ENCODE peak calls at places on chromosome 3, in four cellular contexts. Y is sigmoid colon, W is kidney, H is transverse colon. B is an unnamed sample.

GRCh38 chr3:2099028-2099671 is 484 bp downstream of the CNTN4 start:
- DNase-seq in Y (no peak), W (peak; percentile 70), H (peak; percentile 34), B (no peak)

GRCh38 chr3:81743096-81744025 is 18.1 kb downstream of the GBE1 start:
- DNase-seq in Y (peak; percentile 74), W (no peak), H (no peak), B (no peak)

GRCh38 chr3:105402287-105402801 is 35.6 kb downstream of the ALCAM start:
- DNase-seq in Y (peak; percentile 33), W (peak; percentile 35), H (no peak), B (peak; percentile 98)

GRCh38 chr3:139340784-139341183 is 3.0 kb upstream of the MRPS22 start:
- DNase-seq in Y (no peak), W (no peak), H (no peak), B (no peak)

GRCh38 chr3:14680716-14681115 is 5.8 kb downstream of the C3orf20 start:
- DNase-seq in Y (no peak), W (no peak), H (no peak), B (no peak)

GRCh38 chr3:47007482-47008257 is 28.2 kb downstream of the NBEAL2 start:
- DNase-seq in Y (peak; percentile 64), W (peak; percentile 77), H (no peak), B (peak; percentile 59)

GRCh38 chr3:197154-197855 is 742 bp downstream of the CHL1 start:
- DNase-seq in Y (peak; percentile 66), W (peak; percentile 84), H (no peak), B (no peak)

GRCh38 chr3:136577791-136578190 is 174.4 kb downstream of the STAG1 start:
- DNase-seq in Y (no peak), W (no peak), H (no peak), B (no peak)

GRCh38 chr3:23808525-23808924 is 2.8 kb downstream of the UBE2E1 start:
- DNase-seq in Y (no peak), W (no peak), H (no peak), B (no peak)

GRCh38 chr3:19885468-19885867 is 48.5 kb downstream of the EFHB start:
- DNase-seq in Y (no peak), W (no peak), H (no peak), B (no peak)

GRCh38 chr3:99774467-99774866 is 43.2 kb upstream of the CMSS1 start:
- DNase-seq in Y (no peak), W (no peak), H (no peak), B (no peak)

GRCh38 chr3:106176734-106177133 is 307.9 kb upstream of the CBLB start:
- DNase-seq in Y (no peak), W (no peak), H (no peak), B (no peak)

GRCh38 chr3:157333551-157333991 is 103.1 kb upstream of the PTX3 start:
- DNase-seq in Y (no peak), W (no peak), H (no peak), B (no peak)

GRCh38 chr3:8972614-8973013 is 9.3 kb upstream of the RAD18 start:
- DNase-seq in Y (no peak), W (no peak), H (no peak), B (no peak)

GRCh38 chr3:80994085-80994665 is 767.3 kb downstream of the GBE1 start:
- DNase-seq in Y (no peak), W (no peak), H (no peak), B (no peak)

GRCh38 chr3:187015903-187016638 is 85.7 kb downstream of the ST6GAL1 start:
- DNase-seq in Y (no peak), W (no peak), H (peak; percentile 75), B (no peak)

GRCh38 chr3:133452603-133453313 is 52.9 kb downstream of the BFSP2 start:
- DNase-seq in Y (no peak), W (no peak), H (no peak), B (no peak)

GRCh38 chr3:176961916-176962315 is 235.4 kb downstream of the TBL1XR1 start:
- DNase-seq in Y (no peak), W (no peak), H (no peak), B (no peak)

GRCh38 chr3:127655641-127656040 is 17.1 kb upstream of the ABTB1 start:
- DNase-seq in Y (no peak), W (no peak), H (no peak), B (no peak)
- H3K4me1 ChIP-seq in Y (peaks cover 4% of the 10 kb centered on the region), W (no peaks in the 10 kb centered on the region), H (no peaks in the 10 kb centered on the region), B (no peaks in the 10 kb centered on the region)

GRCh38 chr3:71446260-71446659 is 137.3 kb downstream of the FOXP1 start:
- DNase-seq in Y (no peak), W (no peak), H (no peak), B (no peak)
- H3K4me1 ChIP-seq in Y (peaks cover 28% of the 10 kb centered on the region), W (no peaks in the 10 kb centered on the region), H (peaks cover 60% of the 10 kb centered on the region), B (peaks cover 47% of the 10 kb centered on the region)

DNA sequence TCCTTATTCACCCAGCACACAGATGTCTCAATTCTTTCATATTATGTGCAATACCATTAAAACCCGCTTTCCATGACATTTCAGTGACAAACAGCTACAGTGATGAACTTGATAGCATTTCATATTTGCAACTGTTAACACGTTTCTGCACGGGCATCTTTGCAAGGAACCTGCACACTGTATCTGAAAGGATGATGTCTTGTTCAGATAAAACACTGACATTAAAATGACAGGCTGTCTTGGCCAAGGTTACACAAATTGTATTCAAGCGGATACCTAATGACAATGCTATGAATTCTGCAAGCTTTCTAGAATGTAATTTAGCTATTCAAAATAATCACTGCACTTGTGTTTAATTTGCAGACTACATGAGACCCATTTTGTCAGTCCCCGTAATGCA is 529.2 kb downstream of the FOXP1 start:
- DNase-seq in Y (no peak), W (no peak), H (no peak), B (no peak)
- H3K4me1 ChIP-seq in Y (peaks cover 99% of the 10 kb centered on the region), W (peaks cover 3% of the 10 kb centered on the region), H (peaks cover 97% of the 10 kb centered on the region), B (peaks cover 57% of the 10 kb centered on the region)

GRCh38 chr3:125053304-125053699 is 2.5 kb downstream of the HEG1 start:
- DNase-seq in Y (no peak), W (no peak), H (no peak), B (no peak)
- H3K4me1 ChIP-seq in Y (peaks cover 82% of the 10 kb centered on the region), W (peaks cover 13% of the 10 kb centered on the region), H (peaks cover 65% of the 10 kb centered on the region), B (peaks cover 52% of the 10 kb centered on the region)

GRCh38 chr3:190013943-190014924 is 106.5 kb downstream of the P3H2 start:
- DNase-seq in Y (no peak), W (no peak), H (no peak), B (no peak)
- H3K4me1 ChIP-seq in Y (peaks cover 29% of the 10 kb centered on the region), W (no peaks in the 10 kb centered on the region), H (peaks cover 15% of the 10 kb centered on the region), B (peaks cover 33% of the 10 kb centered on the region)

B was measured in RWPE2.